ENCODE peak calls at places on chromosomes 4 and X, in five cellular contexts. One of them, this sample, is unnamed.

GRCh38 chrX:124194903-124195302 is 137.6 kb upstream of the TEX13D start:
- DNase-seq in IMR-90: no peak
- DNase-seq in HepG2: no peak
- DNase-seq in SK-N-SH: no peak
- DNase-seq in GM23338: no peak
- DNase-seq in this sample: no peak

GRCh38 chr4:126661194-126661593 is 971.6 kb upstream of the INTU start:
- DNase-seq in IMR-90: peak; percentile 28
- DNase-seq in SK-N-SH: no peak
- DNase-seq in GM23338: no peak
- DNase-seq in HepG2: no peak
- DNase-seq in this sample: peak; percentile 41

GRCh38 chr4:164508836-164509235 is 245.1 kb upstream of the SMIM31 start:
- DNase-seq in HepG2: no peak
- DNase-seq in GM23338: no peak
- DNase-seq in SK-N-SH: no peak
- DNase-seq in IMR-90: no peak
- DNase-seq in this sample: no peak

GRCh38 chrX:15749642-15750610 is 11.9 kb downstream of the CA5B start:
- DNase-seq in IMR-90: peak; percentile 6
- DNase-seq in GM23338: no peak
- DNase-seq in SK-N-SH: no peak
- DNase-seq in HepG2: no peak
- DNase-seq in this sample: no peak

GRCh38 chr4:153153339-153153851 is 50.8 kb upstream of the TRIM2 start:
- DNase-seq in SK-N-SH: peak; percentile 87
- DNase-seq in GM23338: peak; percentile 82
- DNase-seq in IMR-90: peak; percentile 7
- DNase-seq in HepG2: no peak
- DNase-seq in this sample: peak; percentile 16

GRCh38 chrX:154360155-154360713 is 14.2 kb downstream of the FLNA start:
- DNase-seq in GM23338: no peak
- DNase-seq in IMR-90: no peak
- DNase-seq in SK-N-SH: no peak
- DNase-seq in HepG2: no peak
- DNase-seq in this sample: no peak

GRCh38 chrX:38282044-38282443 is 45.3 kb downstream of the RPGR start:
- DNase-seq in HepG2: no peak
- DNase-seq in IMR-90: no peak
- DNase-seq in GM23338: peak; percentile 30
- DNase-seq in SK-N-SH: no peak
- DNase-seq in this sample: no peak

GRCh38 chrX:134469481-134469880 is 9.5 kb downstream of the HPRT1 start:
- DNase-seq in HepG2: no peak
- DNase-seq in GM23338: no peak
- DNase-seq in IMR-90: peak; percentile 71
- DNase-seq in SK-N-SH: no peak
- DNase-seq in this sample: peak; percentile 36

GRCh38 chr4:99117876-99118693 is 26.0 kb downstream of the ADH4 start:
- DNase-seq in HepG2: peak; percentile 7
- DNase-seq in GM23338: peak; percentile 34
- DNase-seq in IMR-90: peak; percentile 35
- DNase-seq in SK-N-SH: peak; percentile 23
- DNase-seq in this sample: no peak

GRCh38 chrX:134694333-134694925 is 36.2 kb upstream of the PLAC1 start:
- DNase-seq in GM23338: no peak
- DNase-seq in IMR-90: no peak
- DNase-seq in SK-N-SH: no peak
- DNase-seq in HepG2: no peak
- DNase-seq in this sample: no peak

GRCh38 chr4:146342600-146343192 is 128.4 kb downstream of the REELD1 start:
- DNase-seq in SK-N-SH: peak; percentile 32
- DNase-seq in IMR-90: peak; percentile 47
- DNase-seq in HepG2: no peak
- DNase-seq in GM23338: peak; percentile 39
- DNase-seq in this sample: peak; percentile 13

GRCh38 chrX:128457674-128458073 is 405.5 kb upstream of the ACTRT1 start:
- DNase-seq in HepG2: no peak
- DNase-seq in IMR-90: no peak
- DNase-seq in SK-N-SH: no peak
- DNase-seq in GM23338: no peak
- DNase-seq in this sample: no peak

GRCh38 chr4:77582151-77582550 is 23.5 kb upstream of the CXCL13 start:
- DNase-seq in HepG2: no peak
- DNase-seq in SK-N-SH: no peak
- DNase-seq in GM23338: no peak
- DNase-seq in IMR-90: no peak
- DNase-seq in this sample: no peak
- H3K4me2 ChIP-seq in HepG2: no peak overlapping the region
- H3K4me2 ChIP-seq in SK-N-SH: no peak overlapping the region
- H3K4me2 ChIP-seq in GM23338: no peak overlapping the region
- H3K4me2 ChIP-seq in IMR-90: no peak overlapping the region
- H3K4me2 ChIP-seq in this sample: no peak overlapping the region

GRCh38 chr4:110900206-110900769 is 277.4 kb upstream of the PITX2 start:
- DNase-seq in HepG2: no peak
- DNase-seq in GM23338: no peak
- DNase-seq in SK-N-SH: no peak
- DNase-seq in IMR-90: peak; percentile 20
- DNase-seq in this sample: no peak
- H3K4me2 ChIP-seq in HepG2: no peak overlapping the region
- H3K4me2 ChIP-seq in GM23338: no peak overlapping the region
- H3K4me2 ChIP-seq in SK-N-SH: no peak overlapping the region
- H3K4me2 ChIP-seq in IMR-90: no peak overlapping the region
- H3K4me2 ChIP-seq in this sample: no peak overlapping the region

GRCh38 chr4:6692379-6692778 is 1.3 kb upstream of the S100P start:
- DNase-seq in GM23338: no peak
- DNase-seq in HepG2: no peak
- DNase-seq in IMR-90: no peak
- DNase-seq in SK-N-SH: no peak
- DNase-seq in this sample: no peak

GRCh38 chr4:6686104-6686787 is 7.4 kb upstream of the S100P start:
- DNase-seq in GM23338: no peak
- DNase-seq in SK-N-SH: no peak
- DNase-seq in HepG2: no peak
- DNase-seq in IMR-90: no peak
- DNase-seq in this sample: no peak

GRCh38 chr4:6687947-6688878 is 5.5 kb upstream of the S100P start:
- DNase-seq in HepG2: peak; percentile 57
- DNase-seq in SK-N-SH: no peak
- DNase-seq in IMR-90: no peak
- DNase-seq in GM23338: peak; percentile 45
- DNase-seq in this sample: no peak

GRCh38 chr4:6689506-6689960 is 4.1 kb upstream of the S100P start:
- DNase-seq in HepG2: peak; percentile 50
- DNase-seq in IMR-90: no peak
- DNase-seq in SK-N-SH: no peak
- DNase-seq in GM23338: no peak
- DNase-seq in this sample: no peak

GRCh38 chr4:6688879-6689505 is 4.7 kb upstream of the S100P start:
- DNase-seq in HepG2: peak; percentile 91
- DNase-seq in SK-N-SH: no peak
- DNase-seq in GM23338: peak; percentile 72
- DNase-seq in IMR-90: peak; percentile 94
- DNase-seq in this sample: peak; percentile 94
- H3K4me2 ChIP-seq in HepG2: peak overlapping the region; percentile 91
- H3K4me2 ChIP-seq in SK-N-SH: peak overlapping the region; percentile 55
- H3K4me2 ChIP-seq in GM23338: no peak overlapping the region
- H3K4me2 ChIP-seq in IMR-90: peak overlapping the region; percentile 70
- H3K4me2 ChIP-seq in this sample: peak overlapping the region; percentile 76

GRCh38 chr4:2273657-2274319 is 11.9 kb upstream of the MXD4 start:
- DNase-seq in SK-N-SH: peak; percentile 51
- DNase-seq in IMR-90: no peak
- DNase-seq in GM23338: no peak
- DNase-seq in HepG2: no peak
- DNase-seq in this sample: no peak

GRCh38 chr4:2273221-2273620 is 11.3 kb upstream of the MXD4 start:
- DNase-seq in SK-N-SH: no peak
- DNase-seq in HepG2: no peak
- DNase-seq in IMR-90: no peak
- DNase-seq in GM23338: no peak
- DNase-seq in this sample: no peak

GRCh38 chr4:2272026-2272827 is 10.3 kb upstream of the MXD4 start:
- DNase-seq in IMR-90: no peak
- DNase-seq in HepG2: no peak
- DNase-seq in GM23338: no peak
- DNase-seq in SK-N-SH: no peak
- DNase-seq in this sample: no peak

GRCh38 chr4:2271279-2272025 is 9.5 kb upstream of the MXD4 start:
- DNase-seq in IMR-90: no peak
- DNase-seq in HepG2: no peak
- DNase-seq in SK-N-SH: no peak
- DNase-seq in GM23338: no peak
- DNase-seq in this sample: no peak

GRCh38 chr4:2272828-2273120 is 10.9 kb upstream of the MXD4 start:
- DNase-seq in HepG2: no peak
- DNase-seq in IMR-90: no peak
- DNase-seq in SK-N-SH: no peak
- DNase-seq in GM23338: no peak
- DNase-seq in this sample: no peak
- H3K4me2 ChIP-seq in HepG2: no peak overlapping the region
- H3K4me2 ChIP-seq in IMR-90: no peak overlapping the region
- H3K4me2 ChIP-seq in SK-N-SH: no peak overlapping the region
- H3K4me2 ChIP-seq in GM23338: no peak overlapping the region
- H3K4me2 ChIP-seq in this sample: no peak overlapping the region

GRCh38 chrX:63750846-63751245 is 34.2 kb downstream of the ARHGEF9 start:
- DNase-seq in GM23338: peak; percentile 42
- DNase-seq in IMR-90: no peak
- DNase-seq in SK-N-SH: no peak
- DNase-seq in HepG2: no peak
- DNase-seq in this sample: no peak
- H3K4me2 ChIP-seq in GM23338: peak overlapping the region; percentile 41
- H3K4me2 ChIP-seq in IMR-90: no peak overlapping the region
- H3K4me2 ChIP-seq in SK-N-SH: no peak overlapping the region
- H3K4me2 ChIP-seq in HepG2: no peak overlapping the region
- H3K4me2 ChIP-seq in this sample: no peak overlapping the region

DNA sequence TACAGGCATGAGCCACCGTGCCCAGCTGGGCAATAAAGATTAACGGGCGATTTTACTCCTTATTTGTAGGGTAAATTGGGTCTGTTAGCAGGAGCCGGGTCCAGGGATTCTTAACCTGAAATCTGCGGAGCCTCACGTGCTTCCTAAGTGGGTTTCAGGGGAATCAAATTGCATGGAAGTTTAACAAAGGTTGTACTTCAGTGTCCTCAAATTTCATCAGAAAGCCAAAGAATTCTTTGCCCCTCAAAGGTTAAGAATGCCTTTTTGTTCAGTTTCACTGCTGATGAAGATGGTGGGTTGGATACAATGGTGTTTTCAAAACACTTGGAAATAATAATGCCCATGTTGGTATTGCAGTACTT is 67.9 kb downstream of the AFF1 start:
- DNase-seq in SK-N-SH: no peak
- DNase-seq in HepG2: no peak
- DNase-seq in IMR-90: no peak
- DNase-seq in GM23338: peak; percentile 71
- DNase-seq in this sample: no peak
- H3K4me2 ChIP-seq in SK-N-SH: no peak overlapping the region
- H3K4me2 ChIP-seq in HepG2: no peak overlapping the region
- H3K4me2 ChIP-seq in IMR-90: no peak overlapping the region
- H3K4me2 ChIP-seq in GM23338: peak overlapping the region; percentile 39
- H3K4me2 ChIP-seq in this sample: no peak overlapping the region

GRCh38 chr4:66164869-66165268 is 494.6 kb upstream of the EPHA5 start:
- DNase-seq in HepG2: no peak
- DNase-seq in IMR-90: no peak
- DNase-seq in SK-N-SH: no peak
- DNase-seq in GM23338: no peak
- DNase-seq in this sample: no peak

GRCh38 chr4:66157594-66157993 is 487.3 kb upstream of the EPHA5 start:
- DNase-seq in SK-N-SH: no peak
- DNase-seq in IMR-90: no peak
- DNase-seq in HepG2: no peak
- DNase-seq in GM23338: no peak
- DNase-seq in this sample: no peak

GRCh38 chr4:66160606-66161005 is 490.3 kb upstream of the EPHA5 start:
- DNase-seq in SK-N-SH: no peak
- DNase-seq in IMR-90: no peak
- DNase-seq in GM23338: no peak
- DNase-seq in HepG2: no peak
- DNase-seq in this sample: peak; percentile 46
- H3K4me2 ChIP-seq in SK-N-SH: no peak overlapping the region
- H3K4me2 ChIP-seq in IMR-90: no peak overlapping the region
- H3K4me2 ChIP-seq in GM23338: no peak overlapping the region
- H3K4me2 ChIP-seq in HepG2: no peak overlapping the region
- H3K4me2 ChIP-seq in this sample: no peak overlapping the region

This sample was measured in astrocyte.